ENCODE peak calls at places on chromosomes 2 and 18, in six cellular contexts. One of them, this sample, is unnamed.

GRCh38 chr2:39094717-39095363 is 26.0 kb downstream of the SOS1 start:
- DNase-seq in neural progenitor cell: no peak
- DNase-seq in heart right ventricle: no peak
- DNase-seq in spleen: no peak
- DNase-seq in SJSA1: no peak
- DNase-seq in right cardiac atrium: no peak
- DNase-seq in this sample: no peak

GRCh38 chr2:57892920-57893319 is 153.7 kb upstream of the VRK2 start:
- DNase-seq in right cardiac atrium: no peak
- DNase-seq in SJSA1: no peak
- DNase-seq in heart right ventricle: no peak
- DNase-seq in spleen: no peak
- DNase-seq in neural progenitor cell: no peak
- DNase-seq in this sample: no peak

GRCh38 chr2:143282684-143283083 is 153.5 kb downstream of the ARHGAP15 start:
- DNase-seq in heart right ventricle: no peak
- DNase-seq in spleen: no peak
- DNase-seq in right cardiac atrium: no peak
- DNase-seq in SJSA1: no peak
- DNase-seq in neural progenitor cell: peak; percentile 15
- DNase-seq in this sample: no peak

GRCh38 chr2:235614900-235615712 is 121.3 kb downstream of the AGAP1 start:
- DNase-seq in spleen: no peak
- DNase-seq in SJSA1: no peak
- DNase-seq in neural progenitor cell: no peak
- DNase-seq in heart right ventricle: peak; percentile 62
- DNase-seq in right cardiac atrium: peak; percentile 84
- DNase-seq in this sample: no peak

GRCh38 chr18:36035253-36035652 is 32.1 kb downstream of the RPRD1A start:
- DNase-seq in neural progenitor cell: no peak
- DNase-seq in heart right ventricle: no peak
- DNase-seq in SJSA1: no peak
- DNase-seq in spleen: no peak
- DNase-seq in right cardiac atrium: no peak
- DNase-seq in this sample: no peak

GRCh38 chr18:8508320-8508719 is 100.9 kb upstream of the RAB12 start:
- DNase-seq in SJSA1: no peak
- DNase-seq in right cardiac atrium: no peak
- DNase-seq in heart right ventricle: no peak
- DNase-seq in spleen: no peak
- DNase-seq in neural progenitor cell: no peak
- DNase-seq in this sample: no peak

GRCh38 chr2:219173176-219173575 is 3.3 kb upstream of the SLC23A3 start:
- DNase-seq in spleen: no peak
- DNase-seq in right cardiac atrium: no peak
- DNase-seq in heart right ventricle: no peak
- DNase-seq in neural progenitor cell: no peak
- DNase-seq in SJSA1: no peak
- DNase-seq in this sample: no peak

GRCh38 chr18:54737986-54738385 is 90.3 kb upstream of the RAB27B start:
- DNase-seq in right cardiac atrium: no peak
- DNase-seq in spleen: no peak
- DNase-seq in neural progenitor cell: no peak
- DNase-seq in heart right ventricle: no peak
- DNase-seq in SJSA1: no peak
- DNase-seq in this sample: no peak

GRCh38 chr2:53450885-53451284 is 316.7 kb upstream of the CHAC2 start:
- DNase-seq in SJSA1: no peak
- DNase-seq in neural progenitor cell: no peak
- DNase-seq in right cardiac atrium: no peak
- DNase-seq in spleen: no peak
- DNase-seq in heart right ventricle: no peak
- DNase-seq in this sample: no peak

GRCh38 chr2:239173301-239173700 is 227.5 kb downstream of the HDAC4 start:
- DNase-seq in right cardiac atrium: no peak
- DNase-seq in SJSA1: no peak
- DNase-seq in neural progenitor cell: no peak
- DNase-seq in heart right ventricle: no peak
- DNase-seq in spleen: no peak
- DNase-seq in this sample: no peak
- H3K9me3 ChIP-seq in right cardiac atrium: no peaks in the 10 kb centered on the region
- H3K9me3 ChIP-seq in SJSA1: peaks cover 6% of the 10 kb centered on the region
- H3K9me3 ChIP-seq in neural progenitor cell: peaks cover 17% of the 10 kb centered on the region
- H3K9me3 ChIP-seq in heart right ventricle: no peaks in the 10 kb centered on the region
- H3K9me3 ChIP-seq in spleen: peaks cover 11% of the 10 kb centered on the region
- H3K9me3 ChIP-seq in this sample: no peaks in the 10 kb centered on the region

GRCh38 chr2:33491685-33492084 is 15.2 kb downstream of the RASGRP3 start:
- DNase-seq in neural progenitor cell: peak; percentile 54
- DNase-seq in right cardiac atrium: no peak
- DNase-seq in heart right ventricle: no peak
- DNase-seq in SJSA1: no peak
- DNase-seq in spleen: no peak
- DNase-seq in this sample: no peak
- H3K4me1 ChIP-seq in neural progenitor cell: no peaks in the 10 kb centered on the region
- H3K4me1 ChIP-seq in right cardiac atrium: peaks cover 9% of the 10 kb centered on the region
- H3K4me1 ChIP-seq in heart right ventricle: peaks cover 22% of the 10 kb centered on the region
- H3K4me1 ChIP-seq in SJSA1: peaks cover 12% of the 10 kb centered on the region
- H3K4me1 ChIP-seq in spleen: peaks cover 70% of the 10 kb centered on the region
- H3K4me1 ChIP-seq in this sample: peaks cover 8% of the 10 kb centered on the region

GRCh38 chr2:44778671-44779476 is 162.6 kb upstream of the SIX3 start:
- DNase-seq in neural progenitor cell: peak; percentile 87
- DNase-seq in heart right ventricle: no peak
- DNase-seq in spleen: peak; percentile 76
- DNase-seq in SJSA1: no peak
- DNase-seq in right cardiac atrium: no peak
- DNase-seq in this sample: no peak

GRCh38 chr2:44778221-44778654 is 163.3 kb upstream of the SIX3 start:
- DNase-seq in neural progenitor cell: peak; percentile 77
- DNase-seq in heart right ventricle: no peak
- DNase-seq in SJSA1: no peak
- DNase-seq in right cardiac atrium: peak; percentile 27
- DNase-seq in spleen: peak; percentile 75
- DNase-seq in this sample: no peak

GRCh38 chr2:44777542-44777941 is 164.0 kb upstream of the SIX3 start:
- DNase-seq in neural progenitor cell: peak; percentile 74
- DNase-seq in SJSA1: peak; percentile 26
- DNase-seq in right cardiac atrium: peak; percentile 23
- DNase-seq in heart right ventricle: no peak
- DNase-seq in spleen: no peak
- DNase-seq in this sample: no peak

GRCh38 chr2:44774826-44775492 is 166.5 kb upstream of the SIX3 start:
- DNase-seq in spleen: no peak
- DNase-seq in right cardiac atrium: no peak
- DNase-seq in heart right ventricle: no peak
- DNase-seq in SJSA1: no peak
- DNase-seq in neural progenitor cell: peak; percentile 48
- DNase-seq in this sample: no peak

DNA sequence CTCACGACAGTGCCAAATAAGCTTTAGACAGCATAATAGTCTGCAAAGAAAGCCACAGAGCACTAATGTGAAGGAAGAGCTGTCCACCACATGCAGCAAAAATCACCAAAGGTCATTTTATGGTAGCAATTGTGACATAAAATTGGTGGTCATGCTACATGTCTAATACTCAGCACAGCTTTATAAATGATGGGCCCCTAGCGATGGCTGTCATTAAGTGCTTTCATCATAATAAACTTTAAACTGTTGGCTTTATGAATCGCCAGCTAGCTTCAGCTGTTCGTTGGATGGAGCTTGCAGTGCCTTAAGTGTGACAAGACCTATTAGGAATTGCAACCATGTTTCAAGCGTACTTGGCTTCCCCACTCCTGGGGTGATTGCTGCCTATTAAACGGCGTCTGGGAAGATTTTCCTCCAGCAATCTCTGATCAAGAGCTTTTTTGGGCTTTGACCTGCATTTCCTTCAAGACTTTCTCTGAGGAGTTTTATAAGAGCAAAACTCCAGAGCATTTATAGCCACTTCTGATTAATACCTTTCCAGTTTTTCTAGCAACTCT is 164.5 kb upstream of the SIX3 start:
- DNase-seq in right cardiac atrium: no peak
- DNase-seq in SJSA1: no peak
- DNase-seq in neural progenitor cell: no peak
- DNase-seq in heart right ventricle: no peak
- DNase-seq in spleen: no peak
- DNase-seq in this sample: no peak
- H3K4me3 ChIP-seq in right cardiac atrium: no peak overlapping the region
- H3K4me3 ChIP-seq in SJSA1: no peak overlapping the region
- H3K4me3 ChIP-seq in neural progenitor cell: peak overlapping the region; percentile 40
- H3K4me3 ChIP-seq in heart right ventricle: peak overlapping the region; percentile 27
- H3K4me3 ChIP-seq in spleen: no peak overlapping the region
- H3K4me3 ChIP-seq in this sample: no peak overlapping the region

DNA sequence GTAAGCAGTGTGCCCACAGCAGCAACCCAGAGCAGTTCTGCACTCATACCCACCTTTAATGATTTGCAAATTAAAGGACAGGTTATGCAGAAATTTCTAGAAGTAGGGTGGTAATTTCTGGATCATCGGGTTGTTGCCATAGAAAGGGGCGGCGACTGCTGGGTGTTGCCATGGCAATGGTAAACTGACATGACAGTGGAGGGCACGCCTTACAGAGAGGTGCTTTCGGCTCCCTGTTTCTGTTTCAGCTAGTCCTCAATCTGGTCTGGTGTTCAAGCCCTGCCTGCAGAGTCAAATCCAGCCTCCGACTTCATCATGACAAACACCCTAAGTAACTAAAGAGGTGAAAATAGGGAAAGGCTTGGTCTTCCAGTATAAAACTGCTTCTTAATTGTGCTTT is 667.7 kb downstream of the SOCS6 start:
- DNase-seq in right cardiac atrium: no peak
- DNase-seq in neural progenitor cell: no peak
- DNase-seq in heart right ventricle: no peak
- DNase-seq in SJSA1: no peak
- DNase-seq in spleen: no peak
- DNase-seq in this sample: no peak
- H3K9me3 ChIP-seq in right cardiac atrium: no peaks in the 10 kb centered on the region
- H3K9me3 ChIP-seq in neural progenitor cell: no peaks in the 10 kb centered on the region
- H3K9me3 ChIP-seq in heart right ventricle: no peaks in the 10 kb centered on the region
- H3K9me3 ChIP-seq in SJSA1: no peaks in the 10 kb centered on the region
- H3K9me3 ChIP-seq in spleen: no peaks in the 10 kb centered on the region
- H3K9me3 ChIP-seq in this sample: no peaks in the 10 kb centered on the region

GRCh38 chr2:10007440-10007839 is 35.9 kb upstream of the KLF11 start:
- DNase-seq in SJSA1: no peak
- DNase-seq in spleen: peak; percentile 24
- DNase-seq in heart right ventricle: no peak
- DNase-seq in right cardiac atrium: no peak
- DNase-seq in neural progenitor cell: no peak
- DNase-seq in this sample: no peak
- H3K4me1 ChIP-seq in SJSA1: peaks cover 38% of the 10 kb centered on the region
- H3K4me1 ChIP-seq in spleen: peaks cover 14% of the 10 kb centered on the region
- H3K4me1 ChIP-seq in heart right ventricle: peaks cover 34% of the 10 kb centered on the region
- H3K4me1 ChIP-seq in right cardiac atrium: peaks cover 9% of the 10 kb centered on the region
- H3K4me1 ChIP-seq in neural progenitor cell: no peaks in the 10 kb centered on the region
- H3K4me1 ChIP-seq in this sample: peaks cover 33% of the 10 kb centered on the region

This sample was measured in pancreas.